ENCODE peak calls at places on chromosomes 6 and 20, in seven cellular contexts. One of them, this sample, is unnamed. For H3K9me3, the result is how much of the 10 kb centered on the place peaks cover.

GRCh38 chr6:56953597-56954388 is 1.1 kb upstream of the BEND6 start:
- DNase-seq in hepatocyte: peak
- DNase-seq in right cardiac atrium: no peak
- DNase-seq in PC-9: no peak
- DNase-seq in heart right ventricle: no peak
- DNase-seq in AG04450: no peak
- DNase-seq in NT2/D1: no peak
- DNase-seq in this sample: no peak

GRCh38 chr20:19626896-19627295 is 131.2 kb upstream of the RIN2 start:
- DNase-seq in hepatocyte: no peak
- DNase-seq in right cardiac atrium: no peak
- DNase-seq in PC-9: no peak
- DNase-seq in heart right ventricle: no peak
- DNase-seq in AG04450: no peak
- DNase-seq in NT2/D1: no peak
- DNase-seq in this sample: no peak

GRCh38 chr6:48136856-48137255 is 25.9 kb upstream of the PTCHD4 start:
- DNase-seq in hepatocyte: no peak
- DNase-seq in right cardiac atrium: no peak
- DNase-seq in PC-9: no peak
- DNase-seq in heart right ventricle: no peak
- DNase-seq in AG04450: no peak
- DNase-seq in NT2/D1: no peak
- DNase-seq in this sample: no peak

GRCh38 chr6:157221049-157221816 is 102.1 kb downstream of the TMEM242 start:
- DNase-seq in hepatocyte: no peak
- DNase-seq in right cardiac atrium: peak
- DNase-seq in PC-9: peak
- DNase-seq in heart right ventricle: peak
- DNase-seq in AG04450: peak
- DNase-seq in NT2/D1: no peak
- DNase-seq in this sample: peak

GRCh38 chr6:15960740-15961629 is 167.9 kb upstream of the MYLIP start:
- DNase-seq in hepatocyte: no peak
- DNase-seq in right cardiac atrium: peak
- DNase-seq in PC-9: no peak
- DNase-seq in heart right ventricle: no peak
- DNase-seq in AG04450: no peak
- DNase-seq in NT2/D1: peak
- DNase-seq in this sample: no peak

GRCh38 chr6:84033523-84034451 is at the start of gene MRAP2:
- DNase-seq in hepatocyte: peak
- DNase-seq in right cardiac atrium: peak
- DNase-seq in PC-9: no peak
- DNase-seq in heart right ventricle: no peak
- DNase-seq in AG04450: no peak
- DNase-seq in NT2/D1: no peak
- DNase-seq in this sample: no peak

GRCh38 chr6:25628471-25629201 is 23.4 kb upstream of the SCGN start:
- DNase-seq in hepatocyte: no peak
- DNase-seq in right cardiac atrium: no peak
- DNase-seq in PC-9: no peak
- DNase-seq in heart right ventricle: no peak
- DNase-seq in AG04450: no peak
- DNase-seq in NT2/D1: no peak
- DNase-seq in this sample: no peak

GRCh38 chr6:125812394-125813231 is 21.9 kb downstream of the NCOA7 start:
- DNase-seq in hepatocyte: peak
- DNase-seq in right cardiac atrium: no peak
- DNase-seq in PC-9: peak
- DNase-seq in heart right ventricle: no peak
- DNase-seq in AG04450: peak
- DNase-seq in NT2/D1: no peak
- DNase-seq in this sample: no peak

GRCh38 chr6:79070206-79070825 is 7.7 kb downstream of the PHIP start:
- DNase-seq in hepatocyte: no peak
- DNase-seq in right cardiac atrium: no peak
- DNase-seq in PC-9: no peak
- DNase-seq in heart right ventricle: no peak
- DNase-seq in AG04450: no peak
- DNase-seq in NT2/D1: no peak
- DNase-seq in this sample: no peak

DNA sequence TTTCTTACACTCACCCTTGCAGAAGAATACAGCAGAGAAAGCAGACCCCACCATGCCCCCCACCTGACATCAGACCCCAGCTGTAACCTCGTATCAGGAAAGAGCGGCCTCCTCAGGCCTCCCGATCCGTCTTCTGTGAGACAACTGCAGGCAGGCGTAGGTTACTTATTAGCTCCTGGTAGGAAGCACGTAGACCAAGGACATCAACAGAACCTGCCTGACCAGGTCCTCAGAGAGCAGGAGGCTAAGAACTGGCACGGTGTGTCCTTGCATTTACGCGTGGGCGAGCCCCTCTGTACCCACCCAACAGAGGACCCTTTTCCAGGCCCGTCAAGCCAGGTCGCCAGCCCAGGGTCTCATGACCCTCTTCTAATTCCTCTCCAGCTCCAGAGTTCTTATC is 51.0 kb downstream of the ABHD12 start:
- DNase-seq in hepatocyte: peak
- DNase-seq in right cardiac atrium: no peak
- DNase-seq in PC-9: no peak
- DNase-seq in heart right ventricle: no peak
- DNase-seq in AG04450: no peak
- DNase-seq in NT2/D1: no peak
- DNase-seq in this sample: no peak
- H3K9me3 ChIP-seq in hepatocyte: under half
- H3K9me3 ChIP-seq in right cardiac atrium: under half
- H3K9me3 ChIP-seq in PC-9: under half
- H3K9me3 ChIP-seq in heart right ventricle: under half
- H3K9me3 ChIP-seq in AG04450: under half
- H3K9me3 ChIP-seq in NT2/D1: under half
- H3K9me3 ChIP-seq in this sample: under half

DNA sequence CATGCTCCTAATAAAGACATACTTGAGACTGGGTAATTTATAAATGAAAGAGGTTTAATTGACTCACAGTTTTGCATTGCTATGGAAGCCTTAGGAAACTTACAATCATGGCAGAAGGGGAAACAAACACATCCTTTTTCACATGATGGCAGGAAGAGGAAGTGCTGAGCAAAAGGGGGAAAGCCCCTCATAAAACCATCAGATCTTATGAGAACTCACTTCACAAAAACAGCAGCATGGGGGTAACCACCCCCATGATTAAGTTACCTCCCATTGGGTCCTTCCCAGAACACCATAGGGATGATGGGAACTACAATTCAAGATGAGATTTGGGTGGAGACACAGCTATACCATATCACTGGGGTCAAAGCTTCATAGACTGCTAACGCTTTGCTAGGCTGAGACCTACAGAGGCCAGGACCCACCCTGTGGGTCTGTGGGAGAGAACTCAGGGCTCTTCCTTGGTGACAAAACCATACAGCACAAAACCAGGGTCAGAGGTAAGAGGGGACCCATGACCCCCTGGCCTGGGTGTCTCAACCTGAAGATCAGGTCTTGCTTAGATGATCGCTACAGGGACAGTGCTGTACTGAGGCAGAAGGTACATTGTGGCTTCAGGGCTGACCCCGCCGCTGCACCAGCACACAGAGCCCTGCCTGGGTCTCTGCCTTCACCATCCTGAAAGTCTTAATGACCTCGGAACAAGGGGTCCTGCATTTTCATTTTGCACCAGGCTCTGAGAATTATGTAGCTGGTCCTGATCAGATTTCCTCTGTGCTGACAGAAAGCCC is 254.5 kb downstream of the ERMARD start:
- DNase-seq in hepatocyte: no peak
- DNase-seq in right cardiac atrium: no peak
- DNase-seq in PC-9: no peak
- DNase-seq in heart right ventricle: no peak
- DNase-seq in AG04450: no peak
- DNase-seq in NT2/D1: no peak
- DNase-seq in this sample: no peak
- H3K9me3 ChIP-seq in hepatocyte: under half
- H3K9me3 ChIP-seq in right cardiac atrium: under half
- H3K9me3 ChIP-seq in PC-9: under half
- H3K9me3 ChIP-seq in heart right ventricle: under half
- H3K9me3 ChIP-seq in AG04450: half or more
- H3K9me3 ChIP-seq in NT2/D1: under half
- H3K9me3 ChIP-seq in this sample: under half

DNA sequence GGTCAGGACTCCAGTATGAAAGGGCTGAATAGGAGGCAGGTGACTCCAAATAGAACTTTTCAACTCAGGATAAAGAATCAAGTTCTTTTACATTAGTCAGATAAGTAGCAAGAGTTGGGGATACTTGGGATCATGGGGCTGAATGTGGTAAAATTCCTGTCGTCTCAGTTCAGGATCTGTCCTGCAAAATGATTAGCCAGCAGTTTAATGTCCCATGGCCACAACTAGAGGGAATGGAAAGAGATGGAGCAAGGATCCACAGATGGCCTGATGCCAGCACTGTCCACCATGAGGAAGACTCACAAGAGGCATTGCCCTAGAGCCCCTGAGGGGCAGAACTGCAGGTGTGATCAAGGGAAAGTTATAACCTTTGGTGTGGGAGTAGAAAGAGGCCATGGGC is 2.1 kb downstream of the DEFB121 start:
- DNase-seq in hepatocyte: no peak
- DNase-seq in right cardiac atrium: no peak
- DNase-seq in PC-9: no peak
- DNase-seq in heart right ventricle: no peak
- DNase-seq in AG04450: no peak
- DNase-seq in NT2/D1: no peak
- DNase-seq in this sample: no peak
- H3K9me3 ChIP-seq in hepatocyte: under half
- H3K9me3 ChIP-seq in right cardiac atrium: under half
- H3K9me3 ChIP-seq in PC-9: under half
- H3K9me3 ChIP-seq in heart right ventricle: under half
- H3K9me3 ChIP-seq in AG04450: under half
- H3K9me3 ChIP-seq in NT2/D1: under half
- H3K9me3 ChIP-seq in this sample: under half

DNA sequence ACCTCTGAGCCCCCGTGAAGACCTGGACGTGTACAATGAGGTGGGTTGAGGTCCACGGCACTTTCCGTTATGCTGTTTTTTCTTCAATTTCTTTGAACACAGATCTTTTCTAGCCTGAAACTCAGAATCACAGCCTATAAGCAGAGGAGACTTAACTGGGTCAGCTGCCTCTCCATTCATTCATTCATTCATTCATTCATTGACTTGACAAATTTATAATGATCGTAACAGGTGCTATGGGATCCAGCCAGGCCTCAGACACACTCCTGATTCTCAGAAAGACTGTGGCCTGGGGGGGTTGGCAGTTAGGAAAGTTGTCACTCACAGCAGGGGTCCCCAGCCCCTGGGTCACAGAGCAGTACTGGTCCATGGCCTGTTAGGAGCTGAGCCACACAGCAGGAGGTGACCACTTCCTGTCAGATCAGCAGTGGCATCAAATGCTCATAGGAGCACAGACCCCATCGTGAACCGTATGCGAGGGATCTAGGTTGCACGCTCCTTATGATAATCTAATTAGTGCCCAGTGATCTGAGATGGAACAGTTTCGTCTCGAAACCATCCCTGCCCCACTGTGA is 38.6 kb upstream of the IRF4 start:
- DNase-seq in hepatocyte: no peak
- DNase-seq in right cardiac atrium: no peak
- DNase-seq in PC-9: no peak
- DNase-seq in heart right ventricle: no peak
- DNase-seq in AG04450: no peak
- DNase-seq in NT2/D1: no peak
- DNase-seq in this sample: no peak
- H3K9me3 ChIP-seq in hepatocyte: under half
- H3K9me3 ChIP-seq in right cardiac atrium: under half
- H3K9me3 ChIP-seq in PC-9: under half
- H3K9me3 ChIP-seq in heart right ventricle: under half
- H3K9me3 ChIP-seq in AG04450: half or more
- H3K9me3 ChIP-seq in NT2/D1: under half
- H3K9me3 ChIP-seq in this sample: under half

DNA sequence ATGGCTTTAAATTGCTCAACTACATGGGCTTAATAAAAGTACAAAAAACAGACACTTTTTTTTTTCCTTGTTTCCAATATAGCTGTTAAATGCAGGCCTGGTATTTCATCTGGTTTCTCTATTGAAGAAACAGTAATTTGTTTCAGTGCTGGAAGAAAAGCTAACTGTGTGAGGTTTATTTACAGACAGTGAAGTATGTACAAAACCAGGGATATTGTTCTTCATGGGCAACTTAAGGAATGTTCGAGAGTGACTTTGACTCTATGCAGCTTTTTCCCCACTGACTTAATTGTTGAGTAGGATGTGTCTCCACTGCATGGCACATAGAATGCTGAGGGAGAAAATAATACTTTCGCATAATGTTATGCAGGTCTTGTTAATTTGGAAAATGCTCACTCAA is 31.0 kb upstream of the PRL start:
- DNase-seq in hepatocyte: no peak
- DNase-seq in right cardiac atrium: no peak
- DNase-seq in PC-9: no peak
- DNase-seq in heart right ventricle: no peak
- DNase-seq in AG04450: no peak
- DNase-seq in NT2/D1: no peak
- DNase-seq in this sample: no peak
- H3K9me3 ChIP-seq in hepatocyte: under half
- H3K9me3 ChIP-seq in right cardiac atrium: under half
- H3K9me3 ChIP-seq in PC-9: under half
- H3K9me3 ChIP-seq in heart right ventricle: under half
- H3K9me3 ChIP-seq in AG04450: under half
- H3K9me3 ChIP-seq in NT2/D1: under half
- H3K9me3 ChIP-seq in this sample: under half

GRCh38 chr6:30870546-30870945 is 13.8 kb upstream of the DDR1 start:
- DNase-seq in hepatocyte: no peak
- DNase-seq in right cardiac atrium: no peak
- DNase-seq in PC-9: no peak
- DNase-seq in heart right ventricle: no peak
- DNase-seq in AG04450: no peak
- DNase-seq in NT2/D1: no peak
- DNase-seq in this sample: no peak
- H3K9me3 ChIP-seq in hepatocyte: under half
- H3K9me3 ChIP-seq in right cardiac atrium: under half
- H3K9me3 ChIP-seq in PC-9: under half
- H3K9me3 ChIP-seq in heart right ventricle: under half
- H3K9me3 ChIP-seq in AG04450: under half
- H3K9me3 ChIP-seq in NT2/D1: half or more
- H3K9me3 ChIP-seq in this sample: under half

GRCh38 chr6:32171234-32171633 is 4.7 kb downstream of the AGPAT1 start:
- DNase-seq in hepatocyte: no peak
- DNase-seq in right cardiac atrium: peak
- DNase-seq in PC-9: no peak
- DNase-seq in heart right ventricle: no peak
- DNase-seq in AG04450: no peak
- DNase-seq in NT2/D1: no peak
- DNase-seq in this sample: no peak
- H3K9me3 ChIP-seq in hepatocyte: under half
- H3K9me3 ChIP-seq in right cardiac atrium: under half
- H3K9me3 ChIP-seq in PC-9: under half
- H3K9me3 ChIP-seq in heart right ventricle: under half
- H3K9me3 ChIP-seq in AG04450: under half
- H3K9me3 ChIP-seq in NT2/D1: under half
- H3K9me3 ChIP-seq in this sample: under half